ENCODE peak calls at places on chromosome 2, in seven cellular contexts. I, G, W, M, U, V and E are unnamed samples.

GRCh38 chr2:58540680-58541079 is 299.6 kb upstream of the FANCL start:
- DNase-seq in M (no peak), G (no peak), V (no peak), U (no peak), W (no peak), I (no peak), E (no peak)

GRCh38 chr2:164015328-164016123 is 279.7 kb upstream of the FIGN start:
- DNase-seq in G (no peak), U (no peak), I (peak), M (peak), V (no peak), W (no peak), E (no peak)

GRCh38 chr2:178836807-178837206 is 29.6 kb upstream of the TTN start:
- DNase-seq in U (no peak), I (no peak), M (no peak), V (no peak), W (no peak), G (no peak), E (no peak)

GRCh38 chr2:67626656-67627055 is 229.5 kb downstream of the ETAA1 start:
- DNase-seq in U (no peak), G (no peak), V (no peak), M (peak), W (no peak), I (no peak), E (peak)

GRCh38 chr2:66691199-66691975 is 256.5 kb downstream of the MEIS1 start:
- DNase-seq in I (no peak), V (no peak), U (no peak), M (peak), W (no peak), G (no peak), E (no peak)

GRCh38 chr2:234026111-234026510 is 24.4 kb upstream of the SPP2 start:
- DNase-seq in M (peak), G (no peak), W (no peak), V (no peak), I (no peak), U (no peak), E (no peak)

GRCh38 chr2:233820766-233821105 is 33.6 kb downstream of the HJURP start:
- DNase-seq in V (peak), U (no peak), W (no peak), G (no peak), M (no peak), I (no peak), E (no peak)

GRCh38 chr2:9778471-9779402 is 64.5 kb upstream of the TAF1B start:
- DNase-seq in U (no peak), W (no peak), M (peak), V (no peak), G (peak), I (no peak), E (no peak)

GRCh38 chr2:207848545-207848928 is 78.8 kb upstream of the FZD5 start:
- DNase-seq in W (no peak), I (no peak), G (no peak), M (no peak), V (no peak), U (no peak), E (no peak)

GRCh38 chr2:234241656-234242445 is 191.3 kb downstream of the SPP2 start:
- DNase-seq in U (no peak), M (peak), W (no peak), G (no peak), V (no peak), I (no peak), E (peak)

GRCh38 chr2:118048396-118048795 is 34.5 kb upstream of the CCDC93 start:
- DNase-seq in W (no peak), V (no peak), U (no peak), G (no peak), M (peak), I (no peak), E (no peak)

GRCh38 chr2:226584656-226585055 is 215.0 kb downstream of the IRS1 start:
- DNase-seq in W (no peak), I (no peak), M (no peak), V (no peak), U (no peak), G (no peak), E (no peak)

GRCh38 chr2:170717599-170717963 is 2.4 kb downstream of the SP5 start:
- DNase-seq in G (no peak), I (no peak), V (no peak), M (no peak), W (no peak), U (no peak), E (no peak)

GRCh38 chr2:182548031-182548950 is 121.5 kb upstream of the PDE1A start:
- DNase-seq in G (no peak), V (no peak), U (no peak), I (no peak), M (peak), W (no peak), E (no peak)

GRCh38 chr2:43174368-43175186 is 51.8 kb downstream of the ZFP36L2 start:
- DNase-seq in I (peak), M (no peak), U (no peak), V (peak), W (peak), G (no peak), E (no peak)

GRCh38 chr2:5530022-5530696 is 162.0 kb upstream of the SOX11 start:
- DNase-seq in U (no peak), I (no peak), M (no peak), V (no peak), G (no peak), W (no peak), E (no peak)